ENCODE peak calls at places on chromosomes 4 and X, in six cellular contexts. One of them, this sample, is unnamed.

GRCh38 chrX:109485470-109486340 is 3.8 kb upstream of the GUCY2F start:
- DNase-seq in upper lobe of left lung: peak
- DNase-seq in H54: no peak
- DNase-seq in mucosa of gallbladder: peak
- DNase-seq in AG04450: peak
- DNase-seq in activated CD4-positive, CD25-positive, alpha-beta regulatory T cell treated with anti-CD3 and anti-CD28 coated beads, Interleukin-2, amount 50 U/mL, for 16 hours: peak
- DNase-seq in this sample: peak

GRCh38 chr4:57658673-57659072 is 548.5 kb upstream of the IGFBP7 start:
- DNase-seq in AG04450: no peak
- DNase-seq in H54: no peak
- DNase-seq in mucosa of gallbladder: no peak
- DNase-seq in upper lobe of left lung: no peak
- DNase-seq in activated CD4-positive, CD25-positive, alpha-beta regulatory T cell treated with anti-CD3 and anti-CD28 coated beads, Interleukin-2, amount 50 U/mL, for 16 hours: no peak
- DNase-seq in this sample: no peak

GRCh38 chr4:100372432-100372831 is 145.4 kb downstream of the EMCN start:
- DNase-seq in activated CD4-positive, CD25-positive, alpha-beta regulatory T cell treated with anti-CD3 and anti-CD28 coated beads, Interleukin-2, amount 50 U/mL, for 16 hours: no peak
- DNase-seq in mucosa of gallbladder: no peak
- DNase-seq in upper lobe of left lung: no peak
- DNase-seq in H54: no peak
- DNase-seq in AG04450: no peak
- DNase-seq in this sample: no peak

GRCh38 chr4:182189107-182189878 is 53.9 kb upstream of the TENM3 start:
- DNase-seq in AG04450: peak
- DNase-seq in H54: peak
- DNase-seq in activated CD4-positive, CD25-positive, alpha-beta regulatory T cell treated with anti-CD3 and anti-CD28 coated beads, Interleukin-2, amount 50 U/mL, for 16 hours: no peak
- DNase-seq in mucosa of gallbladder: no peak
- DNase-seq in upper lobe of left lung: no peak
- DNase-seq in this sample: no peak

GRCh38 chrX:49291615-49292337 is 11.7 kb upstream of the GAGE10 start:
- DNase-seq in upper lobe of left lung: peak
- DNase-seq in AG04450: peak
- DNase-seq in mucosa of gallbladder: peak
- DNase-seq in activated CD4-positive, CD25-positive, alpha-beta regulatory T cell treated with anti-CD3 and anti-CD28 coated beads, Interleukin-2, amount 50 U/mL, for 16 hours: peak
- DNase-seq in H54: no peak
- DNase-seq in this sample: peak

GRCh38 chr4:144449623-144450022 is 196.3 kb upstream of the HHIP start:
- DNase-seq in mucosa of gallbladder: no peak
- DNase-seq in upper lobe of left lung: no peak
- DNase-seq in H54: peak
- DNase-seq in AG04450: no peak
- DNase-seq in activated CD4-positive, CD25-positive, alpha-beta regulatory T cell treated with anti-CD3 and anti-CD28 coated beads, Interleukin-2, amount 50 U/mL, for 16 hours: no peak
- DNase-seq in this sample: no peak

GRCh38 chr4:174172274-174172673 is 111.2 kb downstream of the FBXO8 start:
- DNase-seq in AG04450: no peak
- DNase-seq in activated CD4-positive, CD25-positive, alpha-beta regulatory T cell treated with anti-CD3 and anti-CD28 coated beads, Interleukin-2, amount 50 U/mL, for 16 hours: no peak
- DNase-seq in upper lobe of left lung: no peak
- DNase-seq in mucosa of gallbladder: no peak
- DNase-seq in H54: no peak
- DNase-seq in this sample: no peak

GRCh38 chr4:133759428-133759827 is 442.2 kb downstream of the PABPC4L start:
- DNase-seq in H54: no peak
- DNase-seq in activated CD4-positive, CD25-positive, alpha-beta regulatory T cell treated with anti-CD3 and anti-CD28 coated beads, Interleukin-2, amount 50 U/mL, for 16 hours: no peak
- DNase-seq in upper lobe of left lung: no peak
- DNase-seq in mucosa of gallbladder: no peak
- DNase-seq in AG04450: no peak
- DNase-seq in this sample: no peak

GRCh38 chr4:83114576-83114975 is at the start of gene PLAC8:
- DNase-seq in H54: no peak
- DNase-seq in upper lobe of left lung: no peak
- DNase-seq in AG04450: no peak
- DNase-seq in mucosa of gallbladder: no peak
- DNase-seq in activated CD4-positive, CD25-positive, alpha-beta regulatory T cell treated with anti-CD3 and anti-CD28 coated beads, Interleukin-2, amount 50 U/mL, for 16 hours: no peak
- DNase-seq in this sample: peak

GRCh38 chrX:39242187-39242586 is 440.9 kb downstream of the MID1IP1 start:
- DNase-seq in activated CD4-positive, CD25-positive, alpha-beta regulatory T cell treated with anti-CD3 and anti-CD28 coated beads, Interleukin-2, amount 50 U/mL, for 16 hours: no peak
- DNase-seq in H54: no peak
- DNase-seq in mucosa of gallbladder: peak
- DNase-seq in upper lobe of left lung: peak
- DNase-seq in AG04450: no peak
- DNase-seq in this sample: peak

GRCh38 chr4:40918330-40918729 is 168.6 kb downstream of the NSUN7 start:
- DNase-seq in activated CD4-positive, CD25-positive, alpha-beta regulatory T cell treated with anti-CD3 and anti-CD28 coated beads, Interleukin-2, amount 50 U/mL, for 16 hours: no peak
- DNase-seq in H54: no peak
- DNase-seq in mucosa of gallbladder: no peak
- DNase-seq in AG04450: peak
- DNase-seq in upper lobe of left lung: peak
- DNase-seq in this sample: peak

GRCh38 chr4:148397006-148397673 is 45.1 kb downstream of the NR3C2 start:
- DNase-seq in activated CD4-positive, CD25-positive, alpha-beta regulatory T cell treated with anti-CD3 and anti-CD28 coated beads, Interleukin-2, amount 50 U/mL, for 16 hours: no peak
- DNase-seq in upper lobe of left lung: no peak
- DNase-seq in H54: no peak
- DNase-seq in mucosa of gallbladder: peak
- DNase-seq in AG04450: no peak
- DNase-seq in this sample: peak

GRCh38 chr4:85055558-85055957 is 89.1 kb upstream of the WDFY3 start:
- DNase-seq in mucosa of gallbladder: no peak
- DNase-seq in AG04450: no peak
- DNase-seq in upper lobe of left lung: no peak
- DNase-seq in H54: no peak
- DNase-seq in activated CD4-positive, CD25-positive, alpha-beta regulatory T cell treated with anti-CD3 and anti-CD28 coated beads, Interleukin-2, amount 50 U/mL, for 16 hours: no peak
- DNase-seq in this sample: no peak

GRCh38 chr4:3302164-3302785 is 9.5 kb downstream of the RGS12 start:
- DNase-seq in mucosa of gallbladder: no peak
- DNase-seq in H54: no peak
- DNase-seq in upper lobe of left lung: no peak
- DNase-seq in activated CD4-positive, CD25-positive, alpha-beta regulatory T cell treated with anti-CD3 and anti-CD28 coated beads, Interleukin-2, amount 50 U/mL, for 16 hours: peak
- DNase-seq in AG04450: no peak
- DNase-seq in this sample: no peak

GRCh38 chr4:85956296-85956955 is 403.4 kb downstream of the MAPK10 start:
- DNase-seq in upper lobe of left lung: no peak
- DNase-seq in AG04450: no peak
- DNase-seq in mucosa of gallbladder: no peak
- DNase-seq in H54: no peak
- DNase-seq in activated CD4-positive, CD25-positive, alpha-beta regulatory T cell treated with anti-CD3 and anti-CD28 coated beads, Interleukin-2, amount 50 U/mL, for 16 hours: no peak
- DNase-seq in this sample: no peak

GRCh38 chr4:11589676-11590075 is 161.0 kb upstream of the HS3ST1 start:
- DNase-seq in mucosa of gallbladder: no peak
- DNase-seq in upper lobe of left lung: no peak
- DNase-seq in AG04450: no peak
- DNase-seq in H54: no peak
- DNase-seq in activated CD4-positive, CD25-positive, alpha-beta regulatory T cell treated with anti-CD3 and anti-CD28 coated beads, Interleukin-2, amount 50 U/mL, for 16 hours: no peak
- DNase-seq in this sample: no peak

GRCh38 chrX:41009816-41010187 is 75.4 kb upstream of the USP9X start:
- DNase-seq in H54: no peak
- DNase-seq in AG04450: no peak
- DNase-seq in upper lobe of left lung: no peak
- DNase-seq in mucosa of gallbladder: no peak
- DNase-seq in activated CD4-positive, CD25-positive, alpha-beta regulatory T cell treated with anti-CD3 and anti-CD28 coated beads, Interleukin-2, amount 50 U/mL, for 16 hours: no peak
- DNase-seq in this sample: no peak

GRCh38 chrX:121832446-121832845 is 785.0 kb downstream of the GLUD2 start:
- DNase-seq in H54: no peak
- DNase-seq in activated CD4-positive, CD25-positive, alpha-beta regulatory T cell treated with anti-CD3 and anti-CD28 coated beads, Interleukin-2, amount 50 U/mL, for 16 hours: no peak
- DNase-seq in upper lobe of left lung: no peak
- DNase-seq in AG04450: no peak
- DNase-seq in mucosa of gallbladder: no peak
- DNase-seq in this sample: no peak

GRCh38 chr4:37502070-37502469 is 184.1 kb downstream of the RELL1 start:
- DNase-seq in AG04450: no peak
- DNase-seq in H54: no peak
- DNase-seq in upper lobe of left lung: no peak
- DNase-seq in activated CD4-positive, CD25-positive, alpha-beta regulatory T cell treated with anti-CD3 and anti-CD28 coated beads, Interleukin-2, amount 50 U/mL, for 16 hours: no peak
- DNase-seq in mucosa of gallbladder: no peak
- DNase-seq in this sample: no peak

GRCh38 chrX:35858916-35859315 is 60.6 kb upstream of the CFAP47 start:
- DNase-seq in activated CD4-positive, CD25-positive, alpha-beta regulatory T cell treated with anti-CD3 and anti-CD28 coated beads, Interleukin-2, amount 50 U/mL, for 16 hours: no peak
- DNase-seq in mucosa of gallbladder: no peak
- DNase-seq in H54: no peak
- DNase-seq in AG04450: no peak
- DNase-seq in upper lobe of left lung: no peak
- DNase-seq in this sample: no peak

GRCh38 chr4:35885081-35885480 is 359.2 kb downstream of the ARAP2 start:
- DNase-seq in AG04450: no peak
- DNase-seq in upper lobe of left lung: no peak
- DNase-seq in activated CD4-positive, CD25-positive, alpha-beta regulatory T cell treated with anti-CD3 and anti-CD28 coated beads, Interleukin-2, amount 50 U/mL, for 16 hours: no peak
- DNase-seq in mucosa of gallbladder: no peak
- DNase-seq in H54: no peak
- DNase-seq in this sample: no peak

GRCh38 chr4:158347596-158347995 is 137.3 kb downstream of the TMEM144 start:
- DNase-seq in activated CD4-positive, CD25-positive, alpha-beta regulatory T cell treated with anti-CD3 and anti-CD28 coated beads, Interleukin-2, amount 50 U/mL, for 16 hours: no peak
- DNase-seq in AG04450: no peak
- DNase-seq in upper lobe of left lung: no peak
- DNase-seq in mucosa of gallbladder: no peak
- DNase-seq in H54: no peak
- DNase-seq in this sample: no peak

GRCh38 chrX:10496345-10496965 is 123.9 kb downstream of the MID1 start:
- DNase-seq in AG04450: peak
- DNase-seq in activated CD4-positive, CD25-positive, alpha-beta regulatory T cell treated with anti-CD3 and anti-CD28 coated beads, Interleukin-2, amount 50 U/mL, for 16 hours: no peak
- DNase-seq in mucosa of gallbladder: no peak
- DNase-seq in H54: no peak
- DNase-seq in upper lobe of left lung: no peak
- DNase-seq in this sample: no peak

GRCh38 chrX:19602866-19603620 is 87.7 kb upstream of the MAP3K15 start:
- DNase-seq in AG04450: no peak
- DNase-seq in activated CD4-positive, CD25-positive, alpha-beta regulatory T cell treated with anti-CD3 and anti-CD28 coated beads, Interleukin-2, amount 50 U/mL, for 16 hours: no peak
- DNase-seq in H54: peak
- DNase-seq in upper lobe of left lung: no peak
- DNase-seq in mucosa of gallbladder: no peak
- DNase-seq in this sample: no peak

GRCh38 chrX:11629593-11630211 is 36.0 kb downstream of the ARHGAP6 start:
- DNase-seq in H54: no peak
- DNase-seq in upper lobe of left lung: no peak
- DNase-seq in AG04450: peak
- DNase-seq in activated CD4-positive, CD25-positive, alpha-beta regulatory T cell treated with anti-CD3 and anti-CD28 coated beads, Interleukin-2, amount 50 U/mL, for 16 hours: no peak
- DNase-seq in mucosa of gallbladder: no peak
- DNase-seq in this sample: no peak

GRCh38 chr4:134687646-134688628 is 486.3 kb upstream of the PABPC4L start:
- DNase-seq in upper lobe of left lung: peak
- DNase-seq in mucosa of gallbladder: no peak
- DNase-seq in activated CD4-positive, CD25-positive, alpha-beta regulatory T cell treated with anti-CD3 and anti-CD28 coated beads, Interleukin-2, amount 50 U/mL, for 16 hours: no peak
- DNase-seq in H54: no peak
- DNase-seq in AG04450: no peak
- DNase-seq in this sample: no peak

GRCh38 chr4:7353846-7354610 is 80.7 kb downstream of the PSAPL1 start:
- DNase-seq in AG04450: no peak
- DNase-seq in activated CD4-positive, CD25-positive, alpha-beta regulatory T cell treated with anti-CD3 and anti-CD28 coated beads, Interleukin-2, amount 50 U/mL, for 16 hours: no peak
- DNase-seq in H54: no peak
- DNase-seq in upper lobe of left lung: no peak
- DNase-seq in mucosa of gallbladder: no peak
- DNase-seq in this sample: no peak

GRCh38 chrX:136261316-136261715 is 10.1 kb upstream of the MAP7D3 start:
- DNase-seq in upper lobe of left lung: no peak
- DNase-seq in AG04450: no peak
- DNase-seq in activated CD4-positive, CD25-positive, alpha-beta regulatory T cell treated with anti-CD3 and anti-CD28 coated beads, Interleukin-2, amount 50 U/mL, for 16 hours: no peak
- DNase-seq in H54: no peak
- DNase-seq in mucosa of gallbladder: no peak
- DNase-seq in this sample: no peak

GRCh38 chr4:10117424-10118354 is 1.1 kb upstream of the WDR1 start:
- DNase-seq in H54: no peak
- DNase-seq in upper lobe of left lung: peak
- DNase-seq in AG04450: no peak
- DNase-seq in mucosa of gallbladder: no peak
- DNase-seq in activated CD4-positive, CD25-positive, alpha-beta regulatory T cell treated with anti-CD3 and anti-CD28 coated beads, Interleukin-2, amount 50 U/mL, for 16 hours: no peak
- DNase-seq in this sample: peak

GRCh38 chr4:67521506-67521905 is 23.8 kb downstream of the CENPC start:
- DNase-seq in H54: no peak
- DNase-seq in mucosa of gallbladder: no peak
- DNase-seq in upper lobe of left lung: no peak
- DNase-seq in AG04450: no peak
- DNase-seq in activated CD4-positive, CD25-positive, alpha-beta regulatory T cell treated with anti-CD3 and anti-CD28 coated beads, Interleukin-2, amount 50 U/mL, for 16 hours: no peak
- DNase-seq in this sample: no peak

GRCh38 chr4:126850286-126850685 is 782.5 kb upstream of the INTU start:
- DNase-seq in AG04450: peak
- DNase-seq in activated CD4-positive, CD25-positive, alpha-beta regulatory T cell treated with anti-CD3 and anti-CD28 coated beads, Interleukin-2, amount 50 U/mL, for 16 hours: no peak
- DNase-seq in H54: peak
- DNase-seq in upper lobe of left lung: no peak
- DNase-seq in mucosa of gallbladder: no peak
- DNase-seq in this sample: no peak

GRCh38 chrX:100681581-100681980 is 37.6 kb downstream of the SRPX2 start:
- DNase-seq in activated CD4-positive, CD25-positive, alpha-beta regulatory T cell treated with anti-CD3 and anti-CD28 coated beads, Interleukin-2, amount 50 U/mL, for 16 hours: no peak
- DNase-seq in AG04450: no peak
- DNase-seq in upper lobe of left lung: no peak
- DNase-seq in mucosa of gallbladder: no peak
- DNase-seq in H54: no peak
- DNase-seq in this sample: no peak

GRCh38 chr4:174324725-174325124 is 41.0 kb downstream of the CEP44 start:
- DNase-seq in activated CD4-positive, CD25-positive, alpha-beta regulatory T cell treated with anti-CD3 and anti-CD28 coated beads, Interleukin-2, amount 50 U/mL, for 16 hours: no peak
- DNase-seq in mucosa of gallbladder: no peak
- DNase-seq in AG04450: no peak
- DNase-seq in upper lobe of left lung: no peak
- DNase-seq in H54: no peak
- DNase-seq in this sample: no peak